ENCODE peak calls at places on chromosomes 16 and 17, in four cellular contexts. C, T, Y and X are unnamed samples. For H3K4me1, the result is how much of the 10 kb centered on the place peaks cover.

GRCh38 chr16:56295059-56295673 is 103.9 kb downstream of the GNAO1 start:
- DNase-seq in T (no peak), C (no peak), Y (no peak), X (no peak)

GRCh38 chr17:74177018-74177450 is 26.4 kb upstream of the RPL38 start:
- DNase-seq in T (no peak), C (no peak), Y (no peak), X (no peak)

GRCh38 chr17:82242977-82243647 is 14.3 kb downstream of the SLC16A3 start:
- DNase-seq in Y (no peak), T (peak), C (peak), X (peak)

GRCh38 chr17:39591958-39592954 is 15.5 kb downstream of the NEUROD2 start:
- DNase-seq in Y (peak), T (no peak), C (no peak), X (no peak)

GRCh38 chr17:40477796-40478195 is 23.6 kb downstream of the TNS4 start:
- DNase-seq in C (no peak), T (no peak), Y (no peak), X (no peak)

GRCh38 chr16:66728117-66728787 is 23.2 kb downstream of the DYNC1LI2 start:
- DNase-seq in C (peak), T (no peak), Y (peak), X (no peak)

GRCh38 chr17:38507921-38508569 is 79.8 kb downstream of the ARHGAP23 start:
- DNase-seq in T (no peak), C (no peak), Y (no peak), X (no peak)

GRCh38 chr16:24508614-24509013 is 30.8 kb upstream of the RBBP6 start:
- DNase-seq in C (no peak), T (no peak), Y (no peak), X (no peak)

GRCh38 chr17:68204736-68205135 is 43.1 kb upstream of the AMZ2 start:
- DNase-seq in T (peak), C (no peak), Y (no peak), X (no peak)
- TF ChIP-seq CTCF in T (no peak), C (no peak), Y (no peak), X (no peak)

GRCh38 chr16:86797700-86798099 is 219.4 kb downstream of the FOXL1 start:
- DNase-seq in C (no peak), T (no peak), Y (no peak), X (no peak)
- H3K4me1 ChIP-seq in C (under half), T (under half), Y (under half), X (under half)

GRCh38 chr16:264440-264951 is 11.2 kb downstream of the RGS11 start:
- DNase-seq in C (no peak), T (peak), Y (no peak), X (no peak)
- H3K27ac ChIP-seq in C (no peak), T (no peak), Y (no peak), X (peak)

DNA sequence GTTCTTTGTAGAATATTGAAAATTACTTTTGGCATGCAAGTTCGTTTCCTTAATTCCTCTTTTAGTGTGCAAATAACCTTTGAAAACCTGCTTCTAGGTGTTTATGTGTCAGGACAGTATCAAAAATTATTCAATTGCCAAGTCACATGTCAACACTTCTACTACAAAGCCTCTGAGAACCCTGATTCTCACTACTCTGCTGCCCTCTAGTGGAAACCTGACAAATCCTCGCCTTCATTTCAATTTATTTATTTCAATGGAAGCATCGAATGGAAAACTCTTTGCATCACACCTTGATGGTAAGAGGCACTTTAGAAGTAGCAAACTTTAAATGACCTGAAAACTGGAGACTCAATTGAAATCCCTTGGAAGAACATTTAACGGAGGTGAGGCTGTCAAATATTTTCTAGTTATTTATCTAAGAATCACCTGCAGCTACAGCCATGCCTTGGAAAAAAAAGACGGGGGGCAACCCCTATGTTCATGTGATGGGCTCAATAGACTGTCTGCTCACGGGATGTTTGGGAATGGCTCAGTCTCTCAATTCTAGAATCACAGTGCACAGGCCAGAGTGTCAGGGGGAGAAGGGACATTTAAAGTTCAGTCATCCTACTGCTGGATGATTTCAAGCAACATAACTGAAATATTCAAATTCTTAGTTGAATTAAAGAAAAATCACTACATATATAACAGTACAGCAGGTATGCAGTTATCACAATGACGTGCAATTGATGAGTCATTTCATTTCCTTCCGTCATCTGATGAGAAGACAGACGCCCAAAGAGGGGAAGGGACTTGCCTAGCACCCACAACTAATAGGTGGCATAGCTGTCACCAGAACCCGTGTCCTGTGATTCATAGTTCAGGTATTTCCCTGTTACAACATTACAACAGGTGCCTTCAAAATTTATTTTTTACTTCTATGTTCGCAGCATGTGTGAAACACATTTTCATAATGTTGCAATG is 563.9 kb downstream of the TOX3 start:
- DNase-seq in C (peak), Y (peak), T (no peak), X (peak)
- TF ChIP-seq CTCF in C (peak), Y (peak), T (peak), X (peak)